ENCODE peak calls at places on chromosomes 5 and 9, in six cellular contexts. W, R, U, K, O and Z are unnamed samples.

GRCh38 chr5:12626556-12626955 is 722.3 kb upstream of the CTNND2 start:
- DNase-seq in W (no peak), R (no peak), U (no peak), K (no peak), O (no peak), Z (no peak)

GRCh38 chr5:23257656-23258055 is 249.8 kb upstream of the PRDM9 start:
- DNase-seq in W (no peak), R (no peak), U (no peak), K (no peak), O (no peak), Z (no peak)

GRCh38 chr5:176450077-176450476 is 1.9 kb downstream of the FAF2 start:
- DNase-seq in W (no peak), R (no peak), U (no peak), K (no peak), O (no peak), Z (no peak)

GRCh38 chr5:111641533-111642230 is 115.3 kb downstream of the NREP start:
- DNase-seq in W (no peak), R (no peak), U (no peak), K (no peak), O (no peak), Z (no peak)

GRCh38 chr5:65728219-65728618 is 6.2 kb downstream of the NLN start:
- DNase-seq in W (no peak), R (no peak), U (no peak), K (no peak), O (no peak), Z (no peak)

GRCh38 chr5:127994087-127994660 is 89.4 kb upstream of the SLC12A2 start:
- DNase-seq in W (no peak), R (no peak), U (no peak), K (no peak), O (no peak), Z (no peak)

GRCh38 chr9:1708215-1708614 is 306.9 kb upstream of the SMARCA2 start:
- DNase-seq in W (no peak), R (no peak), U (no peak), K (no peak), O (no peak), Z (no peak)

GRCh38 chr9:112605518-112605917 is 112.4 kb downstream of the INIP start:
- DNase-seq in W (no peak), R (no peak), U (no peak), K (no peak), O (peak), Z (no peak)

GRCh38 chr5:10934789-10935355 is 173.8 kb upstream of the DAP start:
- DNase-seq in W (no peak), R (no peak), U (no peak), K (no peak), O (no peak), Z (no peak)

GRCh38 chr9:136365775-136366223 is 2.3 kb upstream of the DNLZ start:
- DNase-seq in W (no peak), R (peak), U (no peak), K (no peak), O (no peak), Z (no peak)

GRCh38 chr5:179858241-179858585 is 404 bp downstream of the MRNIP start:
- DNase-seq in W (no peak), R (peak), U (peak), K (peak), O (peak), Z (no peak)

GRCh38 chr5:111747336-111747735 is 9.7 kb downstream of the NREP start:
- DNase-seq in W (no peak), R (no peak), U (no peak), K (no peak), O (no peak), Z (no peak)

GRCh38 chr9:76787677-76788076 is 23.4 kb downstream of the PCA3 start:
- DNase-seq in W (no peak), R (no peak), U (no peak), K (no peak), O (no peak), Z (no peak)

GRCh38 chr5:178477224-178478201 is 112.7 kb downstream of the COL23A1 start:
- DNase-seq in W (no peak), R (no peak), U (no peak), K (no peak), O (no peak), Z (no peak)

GRCh38 chr9:127877566-127877998 is at the start of gene AK1:
- DNase-seq in W (peak), R (peak), U (peak), K (peak), O (no peak), Z (no peak)

GRCh38 chr9:28378236-28378635 is 805.0 kb upstream of the C9orf72 start:
- DNase-seq in W (no peak), R (no peak), U (no peak), K (no peak), O (no peak), Z (no peak)

GRCh38 chr5:5353681-5354080 is 68.8 kb upstream of the ICE1 start:
- DNase-seq in W (no peak), R (no peak), U (no peak), K (peak), O (no peak), Z (no peak)

GRCh38 chr9:131233989-131234388 is 42.3 kb downstream of the FAM78A start:
- DNase-seq in W (no peak), R (no peak), U (no peak), K (no peak), O (no peak), Z (no peak)

GRCh38 chr9:105950448-105950847 is 256.1 kb downstream of the TMEM38B start:
- DNase-seq in W (no peak), R (no peak), U (no peak), K (no peak), O (no peak), Z (no peak)

GRCh38 chr5:146249801-146250200 is 46.4 kb downstream of the RBM27 start:
- DNase-seq in W (no peak), R (no peak), U (no peak), K (no peak), O (no peak), Z (no peak)

GRCh38 chr9:132630116-132630515 is 39.7 kb downstream of the DDX31 start:
- DNase-seq in W (no peak), R (no peak), U (no peak), K (no peak), O (no peak), Z (no peak)

GRCh38 chr5:147616401-147616800 is 106.5 kb upstream of the DPYSL3 start:
- DNase-seq in W (no peak), R (no peak), U (no peak), K (no peak), O (no peak), Z (no peak)

GRCh38 chr5:179158556-179158955 is 98.4 kb downstream of the ZNF354C start:
- DNase-seq in W (no peak), R (peak), U (peak), K (no peak), O (no peak), Z (no peak)

GRCh38 chr5:18699681-18700080 is 1065.4 kb downstream of the TAF11L14 start:
- DNase-seq in W (no peak), R (no peak), U (no peak), K (no peak), O (no peak), Z (no peak)

GRCh38 chr9:78368236-78368635 is 71.3 kb downstream of the PSAT1 start:
- DNase-seq in W (no peak), R (no peak), U (no peak), K (no peak), O (no peak), Z (no peak)

GRCh38 chr9:132250324-132251262 is 88.7 kb downstream of the NTNG2 start:
- DNase-seq in W (no peak), R (no peak), U (no peak), K (no peak), O (no peak), Z (no peak)

DNA sequence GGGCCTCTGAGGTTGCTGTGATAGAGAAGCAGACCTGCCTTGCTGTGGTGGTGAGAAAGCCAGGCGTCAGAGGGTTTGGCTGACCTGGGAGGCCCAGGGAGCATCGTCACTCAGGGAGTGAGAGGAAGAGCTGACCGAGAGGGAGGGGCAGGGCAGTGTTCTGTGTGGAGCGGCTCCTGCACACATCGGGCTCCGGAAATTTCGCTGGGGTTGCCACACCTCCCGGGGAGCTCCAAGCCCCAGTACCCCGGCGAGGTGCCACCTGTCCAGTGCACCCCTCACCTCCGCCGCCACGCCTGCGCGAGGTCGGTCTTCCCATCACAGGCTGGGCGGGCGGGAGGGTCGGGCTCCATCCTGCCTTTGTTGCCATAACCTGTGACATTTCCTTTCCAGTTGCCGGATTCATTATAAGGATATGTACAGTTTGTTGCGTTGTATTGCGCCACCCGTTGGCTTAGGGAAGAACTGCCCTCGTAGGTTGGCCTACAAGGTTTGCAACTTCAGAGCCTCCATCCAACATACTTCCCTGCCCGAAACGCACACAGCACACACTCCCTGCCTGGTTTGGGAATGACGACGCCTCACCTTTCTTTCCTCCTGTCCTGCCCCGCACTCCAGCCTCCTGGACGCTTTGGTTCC is 223.2 kb downstream of the CACNA1B start:
- DNase-seq in W (peak), R (peak), U (no peak), K (peak), O (peak), Z (no peak)
- TF ChIP-seq CTCF in W (no peak), R (no peak), U (no peak), K (peak), O (peak), Z (no peak)

GRCh38 chr5:154740957-154741356 is 14.2 kb upstream of the LARP1 start:
- DNase-seq in W (peak), R (no peak), U (peak), K (no peak), O (no peak), Z (no peak)

GRCh38 chr5:154743812-154744211 is 11.4 kb upstream of the LARP1 start:
- DNase-seq in W (no peak), R (no peak), U (no peak), K (no peak), O (no peak), Z (no peak)

GRCh38 chr5:154741415-154741814 is 13.8 kb upstream of the LARP1 start:
- DNase-seq in W (no peak), R (no peak), U (no peak), K (no peak), O (no peak), Z (no peak)

GRCh38 chr5:154749496-154749895 is 5.7 kb upstream of the LARP1 start:
- DNase-seq in W (no peak), R (no peak), U (no peak), K (no peak), O (no peak), Z (no peak)

DNA sequence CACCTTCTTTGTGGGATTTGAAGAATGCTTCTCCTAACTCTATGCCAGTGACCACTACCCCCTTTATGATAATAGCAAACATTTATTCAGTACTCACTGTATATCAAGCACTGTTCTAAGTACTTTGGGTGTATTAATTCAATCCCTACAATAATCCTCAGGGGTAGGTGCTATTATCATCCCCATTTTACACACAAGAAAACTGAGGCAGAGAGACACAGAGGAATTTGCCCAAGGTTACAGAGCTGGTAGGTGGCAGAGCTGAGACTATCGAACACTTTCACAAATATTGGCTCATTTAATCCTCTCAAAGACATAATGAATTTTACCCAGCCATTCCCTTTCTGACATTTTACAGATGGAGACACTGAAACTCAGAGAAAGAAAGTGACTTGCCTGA is 9.8 kb upstream of the LARP1 start:
- DNase-seq in W (no peak), R (no peak), U (no peak), K (no peak), O (no peak), Z (no peak)
- TF ChIP-seq CTCF in W (no peak), R (no peak), U (no peak), K (no peak), O (no peak), Z (no peak)

DNA sequence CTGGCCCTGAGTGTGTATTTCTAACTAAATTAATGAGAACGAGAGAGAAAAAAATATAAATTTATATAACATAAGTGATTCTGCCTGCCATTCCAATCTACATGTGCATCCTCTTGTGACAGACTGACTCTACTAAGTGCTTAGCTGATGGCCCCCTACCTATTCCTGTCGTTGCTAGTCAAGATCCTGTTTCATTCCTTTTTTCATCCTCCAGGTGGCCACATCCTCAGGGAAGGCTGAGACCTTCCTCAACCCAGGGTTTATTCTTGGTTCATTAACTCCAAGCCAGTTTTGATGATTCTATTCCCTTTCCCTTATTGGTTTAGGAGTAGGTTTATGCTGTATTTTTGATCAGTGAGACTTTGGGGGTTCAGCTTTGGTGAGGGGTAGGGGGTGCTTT is 201.3 kb downstream of the C9orf152 start:
- DNase-seq in W (no peak), R (no peak), U (no peak), K (peak), O (no peak), Z (no peak)
- TF ChIP-seq CTCF in W (no peak), R (no peak), U (no peak), K (peak), O (no peak), Z (no peak)

DNA sequence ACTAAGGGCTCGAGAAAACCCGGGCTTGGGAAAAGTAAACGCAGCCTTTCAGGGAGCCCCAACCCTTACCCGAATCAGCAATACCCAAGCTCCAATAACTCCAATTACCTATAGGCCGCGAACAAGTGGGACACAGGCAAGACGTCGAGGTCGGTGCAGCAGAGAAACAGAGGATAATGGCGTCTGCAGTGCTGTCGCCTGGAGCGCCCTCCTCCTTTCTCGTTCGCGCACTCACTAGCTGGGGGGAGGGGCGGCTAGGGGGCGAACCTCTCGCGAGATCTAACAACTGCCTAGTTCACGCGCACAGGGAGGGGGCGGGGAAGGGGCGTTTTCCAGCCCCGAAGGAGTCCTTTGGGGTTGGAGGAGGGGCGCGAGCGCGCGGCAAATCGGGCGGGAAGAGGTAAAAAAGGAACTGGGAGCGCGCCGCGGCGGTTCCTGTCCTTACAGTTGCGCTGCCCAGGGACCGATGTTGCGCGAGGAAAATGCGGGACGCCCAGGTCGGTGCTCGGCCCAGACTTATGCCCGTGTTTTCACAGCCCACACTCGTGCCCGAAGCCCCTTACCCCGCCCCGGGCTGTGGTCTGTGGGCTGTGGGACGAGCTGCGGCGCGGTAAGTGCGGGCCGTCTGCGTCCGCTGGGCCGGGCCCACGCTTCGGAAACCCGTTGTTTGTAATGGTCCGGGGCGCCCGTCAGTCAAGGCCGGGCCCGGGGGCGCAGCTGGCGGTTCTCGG is at the start of gene RMI1:
- DNase-seq in W (peak), R (peak), U (peak), K (peak), O (peak), Z (peak)
- TF ChIP-seq CTCF in W (peak), R (peak), U (peak), K (peak), O (no peak), Z (no peak)

DNA sequence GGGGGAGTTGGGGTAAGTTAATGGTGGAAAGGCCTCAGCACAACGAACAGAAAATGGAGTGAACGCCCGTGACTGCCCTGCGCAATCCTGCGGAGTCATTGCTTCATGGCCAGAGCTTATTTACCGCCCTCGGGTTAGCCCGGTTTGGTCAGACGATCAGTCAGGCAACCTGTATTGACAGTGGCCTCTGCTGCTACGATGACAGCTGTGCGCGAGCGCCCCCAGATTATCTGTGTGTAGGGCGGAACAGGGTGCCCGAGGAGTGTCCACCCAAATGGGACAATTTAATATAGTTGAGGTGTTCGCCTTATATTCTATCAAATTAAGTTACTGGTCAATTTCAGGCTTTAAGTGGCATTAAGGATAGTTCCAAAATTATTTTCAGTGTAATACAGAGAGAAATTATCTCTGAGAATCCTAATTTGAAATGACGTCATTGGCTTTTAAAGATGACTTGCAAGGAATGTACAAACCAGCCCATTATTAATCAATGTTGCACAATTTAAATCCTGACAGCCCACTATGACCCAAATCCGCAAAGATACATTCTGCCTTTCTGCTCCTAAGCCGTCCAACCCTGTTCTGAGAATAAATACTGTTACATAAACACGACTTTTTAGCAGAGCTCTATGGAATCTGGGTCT is 879 bp upstream of the UBQLN1 start:
- DNase-seq in W (peak), R (peak), U (peak), K (peak), O (peak), Z (peak)
- TF ChIP-seq CTCF in W (no peak), R (peak), U (no peak), K (peak), O (peak), Z (no peak)

DNA sequence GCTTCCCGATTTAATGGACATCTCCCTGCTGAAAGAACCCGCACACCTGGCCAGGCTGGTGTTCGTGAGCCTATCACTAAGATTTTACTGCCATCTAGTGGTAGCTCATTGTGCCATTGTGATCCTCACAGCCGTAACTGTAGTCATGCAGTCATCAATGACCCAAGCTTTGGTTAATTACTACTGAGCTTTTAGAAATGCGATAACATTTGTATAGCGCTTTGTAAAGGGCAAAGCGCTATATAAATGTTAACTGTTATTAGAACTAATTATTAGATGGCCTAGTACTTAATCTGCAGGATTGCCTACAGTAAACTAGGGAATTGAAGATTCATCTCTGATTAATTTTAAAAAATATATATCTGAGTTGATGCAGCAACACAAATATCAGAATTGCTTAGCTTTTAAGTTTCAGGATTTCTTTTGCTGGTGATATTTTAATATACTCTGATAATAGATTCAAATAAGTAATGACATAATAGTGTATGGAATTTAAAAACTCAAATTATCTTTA is 90.2 kb downstream of the HACD4 start:
- DNase-seq in W (peak), R (no peak), U (peak), K (peak), O (peak), Z (no peak)
- TF ChIP-seq CTCF in W (peak), R (peak), U (peak), K (peak), O (peak), Z (no peak)

GRCh38 chr5:101390317-101390908 is 487.3 kb upstream of the ST8SIA4 start:
- DNase-seq in W (no peak), R (no peak), U (no peak), K (peak), O (peak), Z (no peak)
- TF ChIP-seq CTCF in W (no peak), R (no peak), U (peak), K (peak), O (peak), Z (no peak)

DNA sequence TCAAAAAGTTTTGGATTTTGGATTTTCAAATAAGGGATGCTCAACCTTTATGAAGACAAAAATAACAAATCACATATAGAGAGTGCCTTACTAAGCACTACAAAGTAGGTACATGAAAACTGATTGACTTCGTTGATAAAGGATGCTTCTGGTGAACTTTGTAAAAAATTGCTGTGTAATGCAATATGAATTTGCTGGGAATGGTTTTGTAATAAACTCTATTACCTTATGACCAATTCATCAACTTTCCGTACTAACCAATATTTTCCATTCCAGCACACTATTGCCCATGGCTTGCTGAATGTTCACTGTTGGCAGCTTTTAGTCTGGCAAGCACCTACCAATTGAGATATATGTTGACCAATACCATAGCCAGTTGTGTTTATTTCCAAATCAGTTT is 23.4 kb upstream of the ZNF474 start:
- DNase-seq in W (no peak), R (no peak), U (no peak), K (no peak), O (no peak), Z (no peak)
- TF ChIP-seq CTCF in W (no peak), R (no peak), U (no peak), K (no peak), O (no peak), Z (no peak)